ENCODE peak calls at places on chromosomes 16 and 17, in five cellular contexts. B, E, T, W and Z are unnamed samples.

GRCh38 chr17:79036609-79037008 is 12.6 kb downstream of the C1QTNF1 start:
- DNase-seq in B (no peak), E (no peak), T (no peak), W (peak), Z (peak)

GRCh38 chr17:21283482-21284318 is 811 bp upstream of the MAP2K3 start:
- DNase-seq in B (no peak), E (peak), T (no peak), W (no peak), Z (no peak)

GRCh38 chr16:47461598-47462266 is 601 bp downstream of the PHKB start:
- DNase-seq in B (no peak), E (no peak), T (no peak), W (peak), Z (no peak)

GRCh38 chr17:10729334-10730193 is at the start of gene TMEM220:
- DNase-seq in B (peak), E (peak), T (no peak), W (peak), Z (peak)

GRCh38 chr16:75727221-75727620 is 931 bp upstream of the CPHXL start:
- DNase-seq in B (no peak), E (no peak), T (no peak), W (no peak), Z (no peak)

GRCh38 chr17:68074279-68074678 is 38.7 kb downstream of the KPNA2 start:
- DNase-seq in B (no peak), E (no peak), T (no peak), W (no peak), Z (no peak)

GRCh38 chr16:86325895-86326294 is 184.4 kb upstream of the FOXF1 start:
- DNase-seq in B (no peak), E (no peak), T (no peak), W (no peak), Z (no peak)

GRCh38 chr16:86338403-86339115 is 171.8 kb upstream of the FOXF1 start:
- DNase-seq in B (no peak), E (no peak), T (no peak), W (no peak), Z (no peak)

GRCh38 chr17:62933986-62934385 is 32.0 kb upstream of the TANC2 start:
- DNase-seq in B (no peak), E (no peak), T (no peak), W (no peak), Z (no peak)

GRCh38 chr16:51822471-51822870 is 671.4 kb upstream of the SALL1 start:
- DNase-seq in B (no peak), E (no peak), T (no peak), W (no peak), Z (no peak)

GRCh38 chr17:61731330-61731729 is 132.0 kb downstream of the BRIP1 start:
- DNase-seq in B (no peak), E (no peak), T (no peak), W (no peak), Z (no peak)

GRCh38 chr17:76781056-76781982 is 43.4 kb downstream of the MFSD11 start:
- DNase-seq in B (no peak), E (no peak), T (no peak), W (no peak), Z (no peak)

GRCh38 chr16:66020642-66021041 is 345.8 kb upstream of the CDH5 start:
- DNase-seq in B (no peak), E (no peak), T (no peak), W (peak), Z (no peak)

GRCh38 chr16:86965840-86966239 is 351.4 kb downstream of the C16orf95 start:
- DNase-seq in B (no peak), E (no peak), T (no peak), W (no peak), Z (no peak)

GRCh38 chr17:1142503-1143095 is 37.2 kb downstream of the ABR start:
- DNase-seq in B (no peak), E (peak), T (no peak), W (no peak), Z (no peak)

GRCh38 chr16:19135896-19136438 is 22.2 kb downstream of the ITPRIPL2 start:
- DNase-seq in B (no peak), E (no peak), T (no peak), W (peak), Z (no peak)

GRCh38 chr17:62671553-62671952 is 44.1 kb downstream of the MRC2 start:
- DNase-seq in B (no peak), E (no peak), T (no peak), W (no peak), Z (no peak)

GRCh38 chr16:85514601-85515318 is 98.4 kb upstream of the GSE1 start:
- DNase-seq in B (no peak), E (peak), T (no peak), W (peak), Z (peak)

GRCh38 chr17:40095944-40096791 is 4.2 kb downstream of the NR1D1 start:
- DNase-seq in B (no peak), E (peak), T (peak), W (no peak), Z (peak)

GRCh38 chr17:16381496-16381820 is 567 bp downstream of the UBB start:
- DNase-seq in B (no peak), E (no peak), T (no peak), W (no peak), Z (no peak)

GRCh38 chr16:22194707-22195444 is 11.2 kb upstream of the EEF2K start:
- DNase-seq in B (no peak), E (no peak), T (no peak), W (no peak), Z (no peak)

GRCh38 chr16:88306860-88307545 is 75.8 kb upstream of the ZNF469 start:
- DNase-seq in B (no peak), E (no peak), T (no peak), W (no peak), Z (no peak)

GRCh38 chr16:58030136-58030840 is 4.7 kb downstream of the MMP15 start:
- DNase-seq in B (no peak), E (no peak), T (no peak), W (no peak), Z (no peak)

GRCh38 chr16:22356930-22357634 is 17.3 kb downstream of the CDR2 start:
- DNase-seq in B (no peak), E (no peak), T (no peak), W (no peak), Z (no peak)

GRCh38 chr16:87344931-87345631 is 27.9 kb upstream of the C16orf95 start:
- DNase-seq in B (no peak), E (no peak), T (peak), W (no peak), Z (peak)

GRCh38 chr16:66847533-66848057 is 3.4 kb downstream of the CA7 start:
- DNase-seq in B (no peak), E (no peak), T (no peak), W (no peak), Z (no peak)

GRCh38 chr16:50509521-50510341 is 38.5 kb upstream of the NKD1 start:
- DNase-seq in B (no peak), E (no peak), T (peak), W (peak), Z (no peak)

GRCh38 chr16:80034948-80035700 is 434.6 kb upstream of the MAF start:
- DNase-seq in B (no peak), E (no peak), T (no peak), W (peak), Z (no peak)

GRCh38 chr17:8728991-8729390 is 15.6 kb downstream of the CCDC42 start:
- DNase-seq in B (no peak), E (no peak), T (no peak), W (no peak), Z (no peak)

GRCh38 chr16:10616395-10616743 is 36.0 kb upstream of the EMP2 start:
- DNase-seq in B (no peak), E (no peak), T (no peak), W (no peak), Z (no peak)

GRCh38 chr17:76395980-76396379 is 11.6 kb downstream of the SPHK1 start:
- DNase-seq in B (no peak), E (no peak), T (no peak), W (no peak), Z (no peak)